ENCODE peak calls at places on chromosomes 16 and 17, in four cellular contexts. C, E, K and X are unnamed samples.
A peak's percentile ranks its signal among the peaks of the same experiment; 100 is the strongest.

GRCh38 chr17:62791235-62792121 is 16.6 kb downstream of the MARCHF10 start:
- DNase-seq in E (no peak), C (peak; percentile 82), K (no peak), X (no peak)

GRCh38 chr16:49810769-49811315 is 45.1 kb downstream of the ZNF423 start:
- DNase-seq in E (no peak), K (no peak), C (no peak), X (no peak)

GRCh38 chr17:28899212-28899815 is 1.8 kb upstream of the FLOT2 start:
- DNase-seq in C (no peak), E (no peak), K (no peak), X (no peak)

GRCh38 chr17:50205111-50205821 is 3.8 kb upstream of the COL1A1 start:
- DNase-seq in C (no peak), K (no peak), E (no peak), X (no peak)

GRCh38 chr16:75660726-75661302 is 13.2 kb downstream of the TERF2IP start:
- DNase-seq in K (no peak), E (no peak), C (no peak), X (no peak)

GRCh38 chr16:66416981-66417700 is 10.0 kb upstream of the BEAN1 start:
- DNase-seq in E (no peak), K (no peak), C (peak; percentile 65), X (no peak)

GRCh38 chr17:37698132-37698615 is 46.7 kb downstream of the HNF1B start:
- DNase-seq in K (no peak), E (no peak), C (peak; percentile 79), X (no peak)

GRCh38 chr16:22217890-22218730 is 12.0 kb downstream of the EEF2K start:
- DNase-seq in C (no peak), K (no peak), E (no peak), X (no peak)

GRCh38 chr17:7559307-7560171 is 989 bp downstream of the TNFSF13 start:
- DNase-seq in K (no peak), C (no peak), E (no peak), X (no peak)

GRCh38 chr16:90046971-90047713 is 27.9 kb upstream of the DBNDD1 start:
- DNase-seq in C (no peak), K (no peak), E (peak; percentile 32), X (no peak)

GRCh38 chr17:59668816-59669215 is 38.4 kb downstream of the PTRH2 start:
- DNase-seq in E (no peak), K (no peak), C (peak; percentile 90), X (no peak)

GRCh38 chr16:78705694-78706093 is 606.2 kb downstream of the WWOX start:
- DNase-seq in C (peak; percentile 26), E (no peak), K (no peak), X (no peak)

GRCh38 chr17:43905985-43906852 is 1.1 kb downstream of the MPP2 start:
- DNase-seq in C (no peak), K (peak; percentile 34), E (peak; percentile 86), X (peak; percentile 27)